ENCODE peak calls at places on chromosomes 7 and 10, in four cellular contexts. A is prostate gland, Q is stomach, S is gastrocnemius medialis. L is an unnamed sample.

GRCh38 chr10:98266647-98267046 is 1.3 kb downstream of the LOXL4 start:
- DNase-seq in A (no peak), Q (no peak), S (no peak), L (peak)

GRCh38 chr7:107070710-107071109 is 26.2 kb downstream of the PRKAR2B start:
- DNase-seq in A (no peak), Q (no peak), S (no peak), L (no peak)

GRCh38 chr7:1536768-1537630 is 6.5 kb downstream of the MAFK start:
- DNase-seq in A (peak), Q (peak), S (peak), L (peak)

GRCh38 chr7:93202594-93203273 is 23.5 kb downstream of the HEPACAM2 start:
- DNase-seq in A (no peak), Q (no peak), S (no peak), L (no peak)

GRCh38 chr7:2666130-2666529 is 21.9 kb upstream of the AMZ1 start:
- DNase-seq in A (no peak), Q (no peak), S (no peak), L (no peak)

GRCh38 chr7:109956916-109957315 is 1134.0 kb upstream of the LRRN3 start:
- DNase-seq in A (no peak), Q (no peak), S (no peak), L (no peak)

GRCh38 chr10:48390933-48391845 is 84.7 kb downstream of the MAPK8 start:
- DNase-seq in A (no peak), Q (no peak), S (no peak), L (no peak)

GRCh38 chr7:117597755-117598154 is 117.9 kb downstream of the CFTR start:
- DNase-seq in A (no peak), Q (no peak), S (no peak), L (no peak)

GRCh38 chr7:46603780-46604725 is 683.0 kb upstream of the IGFBP3 start:
- DNase-seq in A (peak), Q (peak), S (peak), L (peak)

GRCh38 chr7:41708621-41709358 is 5.9 kb upstream of the INHBA start:
- DNase-seq in A (no peak), Q (no peak), S (no peak), L (no peak)

GRCh38 chr7:93178213-93178612 is 30.0 kb upstream of the SAMD9L start:
- DNase-seq in A (no peak), Q (no peak), S (no peak), L (no peak)

GRCh38 chr7:71221049-71221448 is 89.1 kb downstream of the GALNT17 start:
- DNase-seq in A (no peak), Q (no peak), S (no peak), L (no peak)

GRCh38 chr10:119413738-119414611 is 128.5 kb downstream of the RGS10 start:
- DNase-seq in A (no peak), Q (peak), S (no peak), L (no peak)

GRCh38 chr7:93728292-93728691 is 153.8 kb upstream of the CALCR start:
- DNase-seq in A (no peak), Q (no peak), S (no peak), L (no peak)

GRCh38 chr7:107701191-107701590 is 40.6 kb downstream of the SLC26A4 start:
- DNase-seq in A (no peak), Q (no peak), S (no peak), L (no peak)

GRCh38 chr7:40839881-40840280 is 705.1 kb downstream of the SUGCT start:
- DNase-seq in A (no peak), Q (no peak), S (no peak), L (no peak)

GRCh38 chr10:119207367-119207668 is at the start of gene GRK5:
- DNase-seq in A (peak), Q (peak), S (peak), L (peak)

GRCh38 chr7:148153611-148154010 is 437.0 kb upstream of the C7orf33 start:
- DNase-seq in A (peak), Q (peak), S (no peak), L (peak)

GRCh38 chr7:47576909-47577255 is 5.0 kb downstream of the TNS3 start:
- DNase-seq in A (no peak), Q (peak), S (no peak), L (no peak)

GRCh38 chr10:14750900-14751575 is 23.7 kb downstream of the FAM107B start:
- DNase-seq in A (no peak), Q (no peak), S (no peak), L (peak)

GRCh38 chr7:39811161-39811614 is 138.9 kb upstream of the CDK13 start:
- DNase-seq in A (no peak), Q (no peak), S (no peak), L (no peak)

GRCh38 chr7:41507686-41508268 is 195.1 kb downstream of the INHBA start:
- DNase-seq in A (no peak), Q (no peak), S (no peak), L (no peak)

GRCh38 chr7:133602291-133602690 is 349.4 kb downstream of the EXOC4 start:
- DNase-seq in A (no peak), Q (no peak), S (no peak), L (no peak)

GRCh38 chr10:113473851-113474250 is 79.0 kb upstream of the HABP2 start:
- DNase-seq in A (no peak), Q (no peak), S (no peak), L (no peak)

GRCh38 chr7:18116661-18117060 is 89.0 kb upstream of the PRPS1L1 start:
- DNase-seq in A (no peak), Q (no peak), S (no peak), L (no peak)

GRCh38 chr7:129803546-129804081 is 149.1 kb downstream of the UBE2H start:
- DNase-seq in A (no peak), Q (peak), S (no peak), L (no peak)

GRCh38 chr10:132104471-132105301 is 38.9 kb downstream of the JAKMIP3 start:
- DNase-seq in A (no peak), Q (peak), S (no peak), L (peak)

GRCh38 chr10:86265236-86265876 is 101.2 kb downstream of the GRID1 start:
- DNase-seq in A (no peak), Q (no peak), S (no peak), L (no peak)

GRCh38 chr10:86265877-86266259 is 100.7 kb downstream of the GRID1 start:
- DNase-seq in A (no peak), Q (peak), S (no peak), L (peak)

GRCh38 chr10:86266446-86267242 is 100.0 kb downstream of the GRID1 start:
- DNase-seq in A (no peak), Q (peak), S (no peak), L (peak)

GRCh38 chr10:86269332-86269731 is 97.3 kb downstream of the GRID1 start:
- DNase-seq in A (no peak), Q (peak), S (no peak), L (peak)

DNA sequence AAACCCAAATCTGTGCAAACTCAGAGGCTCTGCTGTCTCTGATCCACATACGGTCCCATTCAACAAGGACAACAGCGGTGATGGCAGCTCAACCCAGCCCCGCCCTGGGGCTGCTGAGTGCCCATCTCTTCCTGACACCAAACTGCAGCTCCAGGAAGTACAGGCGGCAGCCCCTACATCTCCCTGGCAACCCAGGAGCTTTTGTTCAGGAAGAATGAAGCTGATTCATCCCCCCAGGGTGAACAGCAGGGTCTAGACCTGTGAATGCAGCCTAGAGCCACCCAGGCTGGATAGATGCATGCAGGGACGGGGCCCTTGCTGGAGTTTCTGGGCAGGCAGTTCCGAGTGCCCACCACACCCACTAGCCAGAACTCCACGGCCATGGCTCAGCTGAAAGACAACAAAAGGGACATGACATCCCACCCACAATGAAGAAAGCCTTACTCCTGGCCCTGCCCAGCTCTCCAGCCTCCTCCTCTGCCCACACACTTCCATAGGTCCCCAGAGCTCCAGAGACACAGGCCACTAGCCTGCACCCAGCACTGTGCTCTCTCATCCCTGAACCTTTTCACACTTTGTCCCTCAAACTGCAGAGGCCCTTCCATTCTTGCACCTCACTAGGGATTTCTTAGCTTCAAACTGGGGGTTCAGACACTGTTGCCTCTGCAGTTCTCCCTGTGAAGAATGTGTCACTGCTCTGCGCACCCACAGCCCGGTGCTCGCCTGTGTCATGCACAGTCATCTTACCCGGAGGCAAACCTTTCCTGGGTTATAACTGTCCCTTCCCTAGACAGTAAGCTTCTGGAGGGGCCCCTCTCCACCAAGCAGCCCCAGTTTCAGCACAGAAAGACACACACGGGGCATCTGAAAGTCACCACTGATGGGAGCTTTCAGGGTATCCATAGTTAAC is 99.1 kb downstream of the GRID1 start:
- DNase-seq in A (no peak), Q (peak), S (no peak), L (peak)
- TF ChIP-seq POLR2A in A (no peak), Q (no peak), S (no peak), L (no peak)

DNA sequence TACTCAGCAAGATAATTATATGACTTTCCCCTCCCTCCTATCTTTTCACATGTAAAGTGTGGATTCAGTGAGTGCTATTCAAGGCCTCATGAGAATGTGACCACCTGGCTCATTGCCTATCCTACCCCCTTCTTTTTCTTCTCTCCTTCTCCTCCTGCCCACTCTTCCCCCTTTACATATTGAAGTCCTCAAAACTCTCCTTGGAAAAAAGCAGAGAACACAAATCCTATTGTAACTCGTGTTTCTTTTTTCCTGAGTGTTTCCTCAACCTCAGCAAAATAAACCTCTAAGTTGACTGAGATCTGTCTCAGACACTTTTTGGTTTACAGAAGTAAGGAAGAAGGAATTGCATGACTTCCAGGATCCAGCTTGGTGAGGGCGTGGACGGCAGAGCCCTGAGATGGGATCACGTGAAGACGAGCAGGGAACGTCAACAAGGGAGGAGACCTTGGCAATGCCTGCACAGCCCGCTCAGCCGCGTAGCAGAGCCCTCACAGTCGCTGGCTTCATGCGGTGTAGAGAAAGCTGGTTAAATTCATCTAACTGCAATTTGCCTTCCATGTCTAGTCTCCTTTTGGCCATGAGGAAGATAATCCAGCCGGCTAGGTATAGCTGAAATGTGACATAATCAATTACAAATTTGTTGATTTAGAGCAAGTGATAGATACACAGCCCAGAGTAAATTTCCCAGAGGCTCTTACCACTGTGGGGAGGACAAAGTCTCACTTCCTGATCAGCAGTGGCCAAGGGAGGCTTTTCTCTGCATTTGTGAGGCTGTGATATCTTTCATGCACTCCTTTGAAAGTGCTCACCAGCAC is 75.7 kb downstream of the LYZL2 start:
- DNase-seq in A (peak), Q (peak), S (peak), L (peak)
- H3K4me3 ChIP-seq in A (no peak), Q (no peak), S (peak), L (peak)

DNA sequence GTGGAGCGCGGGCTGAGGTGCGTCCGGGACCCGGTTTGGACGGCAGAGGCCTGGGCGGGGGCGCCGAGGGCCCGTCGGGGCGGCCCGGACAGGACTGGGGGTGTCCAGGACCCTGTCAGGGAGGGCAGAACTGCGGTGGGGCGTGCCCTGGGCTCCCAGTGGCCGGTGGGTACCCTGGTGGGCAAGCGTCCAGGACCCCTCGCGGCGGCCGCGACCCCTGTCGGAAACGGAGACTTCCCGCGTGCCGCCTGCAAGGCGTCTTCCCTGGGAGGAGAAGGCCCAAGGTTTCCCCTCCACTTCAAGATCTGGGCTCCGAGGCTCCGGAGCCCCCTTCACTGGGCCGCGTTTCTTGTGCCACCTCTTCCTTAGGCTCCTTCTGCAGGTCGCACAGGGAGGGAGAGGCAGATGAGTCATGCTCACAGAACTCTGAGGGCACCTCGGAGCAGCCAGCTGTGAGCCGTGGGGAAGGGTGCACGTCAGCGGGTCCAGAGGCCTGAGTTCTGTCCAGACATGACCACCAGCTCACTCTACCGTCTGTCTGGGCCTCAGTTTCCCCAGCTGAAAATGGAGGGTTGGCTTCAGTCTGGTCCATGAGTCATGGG is 536 bp downstream of the ALOX5 start:
- DNase-seq in A (no peak), Q (no peak), S (no peak), L (no peak)
- TF ChIP-seq POLR2A in A (no peak), Q (no peak), S (no peak), L (no peak)

DNA sequence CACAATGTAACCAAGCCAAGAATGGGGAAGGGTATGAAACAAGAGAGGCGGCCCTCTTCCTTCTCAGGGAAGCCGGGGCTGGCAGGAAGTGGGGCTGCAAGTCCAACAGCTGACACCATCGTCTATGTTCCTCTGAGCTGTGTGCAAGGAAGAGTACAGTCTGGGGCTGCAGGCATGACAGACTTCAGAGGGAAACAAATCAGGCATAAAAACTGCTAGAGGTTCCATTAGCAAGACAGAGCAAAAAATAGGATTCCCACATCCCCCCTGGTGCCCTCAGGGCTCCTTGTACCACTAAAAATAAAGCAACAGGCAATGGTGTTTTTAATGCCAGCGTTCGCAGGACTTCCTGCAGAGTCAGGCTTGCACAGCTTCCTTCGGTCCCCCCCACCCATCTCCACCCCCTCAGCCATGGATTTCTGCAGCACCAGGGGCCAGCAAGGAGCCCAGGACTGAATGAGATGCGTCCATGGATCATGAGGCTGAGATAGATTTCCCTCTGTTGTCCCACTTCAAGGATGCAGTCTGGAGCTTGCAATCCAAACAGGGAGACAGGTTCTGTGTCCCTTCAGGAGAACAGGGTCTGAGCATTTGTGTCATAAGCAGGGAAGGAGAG is 34.6 kb downstream of the KCNMA1 start:
- DNase-seq in A (no peak), Q (no peak), S (no peak), L (no peak)
- H3K4me3 ChIP-seq in A (no peak), Q (no peak), S (no peak), L (no peak)

GRCh38 chr10:27143686-27144085 is 10.5 kb downstream of the YME1L1 start:
- DNase-seq in A (no peak), Q (no peak), S (no peak), L (no peak)

GRCh38 chr10:27150261-27150660 is 3.9 kb downstream of the YME1L1 start:
- DNase-seq in A (no peak), Q (no peak), S (no peak), L (no peak)

GRCh38 chr10:27147701-27148100 is 6.5 kb downstream of the YME1L1 start:
- DNase-seq in A (no peak), Q (no peak), S (no peak), L (no peak)

GRCh38 chr10:27145937-27146336 is 8.2 kb downstream of the YME1L1 start:
- DNase-seq in A (no peak), Q (no peak), S (no peak), L (no peak)
- TF ChIP-seq POLR2A in A (no peak), Q (no peak), S (no peak), L (no peak)

DNA sequence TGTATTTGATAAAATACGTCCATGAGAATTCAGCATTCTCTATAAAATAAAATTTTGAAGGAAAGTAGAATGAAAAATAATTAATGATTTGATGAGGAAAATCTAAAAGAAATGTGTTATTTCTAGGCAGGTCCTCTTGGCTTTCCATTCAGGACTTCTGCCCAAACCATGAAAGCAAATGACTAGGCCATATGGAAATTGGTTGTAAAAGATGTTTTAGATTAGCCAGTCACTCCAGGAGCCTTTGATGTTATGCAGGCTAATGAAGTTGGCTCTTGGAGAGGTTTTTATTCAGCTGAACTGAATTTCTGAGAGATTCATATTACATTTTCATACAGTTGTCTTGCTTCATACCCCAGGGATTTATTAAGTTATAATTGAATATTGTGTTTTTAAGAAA is 452.8 kb downstream of the SDK1 start:
- DNase-seq in A (no peak), Q (no peak), S (no peak), L (no peak)
- H3K4me3 ChIP-seq in A (no peak), Q (no peak), S (no peak), L (no peak)

GRCh38 chr10:97230146-97230545 is 44.4 kb upstream of the SLIT1 start:
- DNase-seq in A (no peak), Q (no peak), S (no peak), L (no peak)

GRCh38 chr10:97226398-97226797 is 40.6 kb upstream of the SLIT1 start:
- DNase-seq in A (no peak), Q (no peak), S (no peak), L (no peak)

GRCh38 chr10:97228775-97229157 is 43.0 kb upstream of the SLIT1 start:
- DNase-seq in A (no peak), Q (no peak), S (no peak), L (no peak)

GRCh38 chr10:97229322-97229721 is 43.6 kb upstream of the SLIT1 start:
- DNase-seq in A (no peak), Q (no peak), S (no peak), L (no peak)

GRCh38 chr10:97228130-97228774 is 42.5 kb upstream of the SLIT1 start:
- DNase-seq in A (no peak), Q (no peak), S (no peak), L (no peak)
- TF ChIP-seq POLR2A in A (no peak), Q (no peak), S (no peak), L (no peak)

GRCh38 chr10:22427890-22428571 is 82.7 kb downstream of the SPAG6 start:
- DNase-seq in A (no peak), Q (no peak), S (no peak), L (no peak)
- H3K4me3 ChIP-seq in A (no peak), Q (no peak), S (no peak), L (no peak)